ENCODE peak calls at places on chromosomes 3 and 15, in nine cellular contexts. E is heart right ventricle; M is mesenteric fat pad; X is CD8-positive, alpha-beta memory T cell; O is NCI-H345; Q is ecto neural progenitor cell; N is activated T-helper 1 cell treated with Interleukin-2 at 50 U/mL for 16 hours; H is A172; L is AG04450. G is an unnamed sample.

GRCh38 chr3:186213946-186214345 is 105.1 kb upstream of the ETV5 start:
- DNase-seq in M (no peak), E (no peak), O (no peak), Q (no peak), X (no peak), L (no peak), N (no peak), H (peak; percentile 71), G (no peak)

GRCh38 chr3:66497982-66498671 is 2.7 kb downstream of the LRIG1 start:
- DNase-seq in O (no peak), X (no peak), M (no peak), E (no peak), Q (no peak), N (no peak), L (no peak), H (no peak), G (no peak)

GRCh38 chr15:52078876-52079700 is 33.5 kb downstream of the BCL2L10 start:
- DNase-seq in Q (peak; percentile 85), X (peak; percentile 86), H (peak; percentile 30), M (no peak), N (peak; percentile 64), O (peak; percentile 54), E (peak; percentile 83), L (no peak), G (peak; percentile 87)

GRCh38 chr3:126568776-126569342 is 10.1 kb upstream of the C3orf22 start:
- DNase-seq in L (no peak), O (no peak), X (no peak), N (no peak), E (no peak), H (no peak), Q (peak; percentile 41), M (peak; percentile 67), G (no peak)

GRCh38 chr3:64988188-64988587 is 300.4 kb upstream of the ADAMTS9 start:
- DNase-seq in E (no peak), N (no peak), M (no peak), X (no peak), L (no peak), O (no peak), H (peak; percentile 78), Q (no peak), G (no peak)

GRCh38 chr15:73637527-73637926 is 4.3 kb upstream of the NPTN start:
- DNase-seq in M (no peak), H (no peak), O (no peak), E (no peak), Q (no peak), N (no peak), X (no peak), L (no peak), G (no peak)

GRCh38 chr3:89314454-89314853 is 207.0 kb downstream of the EPHA3 start:
- DNase-seq in Q (no peak), E (no peak), N (no peak), M (no peak), L (no peak), H (no peak), O (no peak), X (no peak), G (no peak)

GRCh38 chr3:128337305-128337704 is 129.4 kb downstream of the DNAJB8 start:
- DNase-seq in Q (no peak), N (no peak), L (no peak), H (no peak), O (no peak), M (peak; percentile 41), E (no peak), X (no peak), G (no peak)

GRCh38 chr3:80870476-80871041 is 890.9 kb downstream of the GBE1 start:
- DNase-seq in M (no peak), L (no peak), X (no peak), O (no peak), N (no peak), E (no peak), H (no peak), Q (no peak), G (no peak)

GRCh38 chr3:113405180-113405579 is 36.1 kb downstream of the CFAP44 start:
- DNase-seq in M (no peak), E (no peak), O (no peak), H (peak; percentile 25), L (no peak), N (no peak), Q (no peak), X (no peak), G (no peak)

GRCh38 chr3:111903067-111903511 is 44.0 kb downstream of the PHLDB2 start:
- DNase-seq in O (no peak), N (no peak), L (peak; percentile 47), M (no peak), E (no peak), X (no peak), Q (no peak), H (peak; percentile 96), G (no peak)

GRCh38 chr3:58058654-58059263 is 50.5 kb downstream of the FLNB start:
- DNase-seq in L (no peak), X (no peak), M (no peak), N (no peak), H (peak; percentile 79), O (no peak), Q (no peak), E (no peak), G (no peak)

GRCh38 chr3:53109822-53110771 is 20.1 kb downstream of the RFT1 start:
- DNase-seq in L (peak; percentile 41), E (no peak), O (no peak), X (no peak), M (no peak), Q (peak; percentile 58), H (no peak), N (no peak), G (no peak)

GRCh38 chr3:86990734-86991481 is at the start of gene VGLL3:
- DNase-seq in H (no peak), X (no peak), O (peak; percentile 60), N (no peak), M (peak; percentile 91), Q (peak; percentile 88), L (peak; percentile 64), E (peak; percentile 33), G (no peak)

GRCh38 chr3:193292386-193292785 is 51.4 kb downstream of the PLAAT1 start:
- DNase-seq in H (peak; percentile 32), O (no peak), E (no peak), M (no peak), N (no peak), Q (no peak), L (no peak), X (no peak), G (no peak)

GRCh38 chr3:31462050-31462569 is 70.6 kb upstream of the STT3B start:
- DNase-seq in M (no peak), O (peak; percentile 36), Q (no peak), L (no peak), X (peak; percentile 78), E (no peak), H (no peak), N (peak; percentile 5), G (peak; percentile 41)

G was measured in CD4-positive, alpha-beta T cell.